ENCODE peak calls at places on chromosomes 6 and 20, in five cellular contexts. H is IMR-90, S is NT2/D1, B is pancreas, D is sigmoid colon. K is an unnamed sample.

GRCh38 chr6:39984051-39984450 is 49.8 kb upstream of the MOCS1 start:
- DNase-seq in D (no peak), B (no peak), S (no peak), H (no peak), K (no peak)

GRCh38 chr6:168626046-168626445 is 185.1 kb downstream of the SMOC2 start:
- DNase-seq in B (no peak), S (no peak), H (no peak), D (peak; percentile 40), K (no peak)

GRCh38 chr6:79818471-79818870 is 128.9 kb downstream of the ELOVL4 start:
- DNase-seq in S (no peak), D (no peak), B (no peak), H (no peak), K (no peak)

GRCh38 chr6:25366785-25367657 is 87.8 kb downstream of the CARMIL1 start:
- DNase-seq in S (no peak), D (no peak), H (no peak), B (no peak), K (no peak)

GRCh38 chr6:3963404-3963803 is 114.2 kb downstream of the FAM50B start:
- DNase-seq in H (no peak), B (no peak), S (no peak), D (no peak), K (no peak)

GRCh38 chr6:133380047-133380446 is 138.9 kb downstream of the EYA4 start:
- DNase-seq in H (no peak), B (no peak), D (no peak), S (no peak), K (no peak)

GRCh38 chr20:53678315-53678989 is 84.8 kb upstream of the ZNF217 start:
- DNase-seq in H (peak; percentile 20), S (no peak), D (no peak), B (no peak), K (no peak)

GRCh38 chr6:106973841-106974336 is 640 bp downstream of the CD24 start:
- DNase-seq in H (no peak), S (no peak), B (peak; percentile 58), D (no peak), K (no peak)

GRCh38 chr20:33370296-33370695 is 31.0 kb downstream of the CDK5RAP1 start:
- DNase-seq in H (no peak), D (no peak), S (no peak), B (no peak), K (no peak)

GRCh38 chr6:17485181-17485580 is 91.8 kb downstream of the CAP2 start:
- DNase-seq in D (no peak), B (no peak), H (no peak), S (no peak), K (no peak)

GRCh38 chr6:117668736-117669135 is 6.5 kb upstream of the NUS1 start:
- DNase-seq in B (no peak), S (no peak), H (no peak), D (no peak), K (no peak)

GRCh38 chr6:155351273-155352129 is 37.2 kb upstream of the TFB1M start:
- DNase-seq in S (no peak), B (no peak), D (no peak), H (no peak), K (no peak)

GRCh38 chr6:65989676-65990075 is 282.6 kb upstream of the EYS start:
- DNase-seq in D (no peak), B (no peak), H (no peak), S (no peak), K (no peak)

GRCh38 chr6:122461885-122462284 is 9.7 kb downstream of the SERINC1 start:
- DNase-seq in D (no peak), B (no peak), H (no peak), S (no peak), K (no peak)

GRCh38 chr6:33981861-33982260 is 164.0 kb downstream of the GRM4 start:
- DNase-seq in H (no peak), S (no peak), D (no peak), B (no peak), K (no peak)

GRCh38 chr6:6798430-6798829 is 209.9 kb downstream of the LY86 start:
- DNase-seq in S (no peak), H (no peak), D (no peak), B (no peak), K (no peak)

GRCh38 chr20:17619351-17620093 is 49.6 kb downstream of the DSTN start:
- DNase-seq in B (peak; percentile 13), H (no peak), D (peak; percentile 61), S (no peak), K (peak; percentile 1)

GRCh38 chr20:18421608-18422007 is 45.2 kb downstream of the DZANK1 start:
- DNase-seq in H (no peak), B (no peak), D (no peak), S (no peak), K (no peak)

GRCh38 chr6:12325872-12326271 is 35.7 kb downstream of the EDN1 start:
- DNase-seq in B (no peak), S (no peak), D (no peak), H (no peak), K (no peak)

GRCh38 chr6:56491606-56492328 is 150.9 kb downstream of the DST start:
- DNase-seq in D (no peak), B (no peak), S (no peak), H (no peak), K (no peak)

GRCh38 chr6:94478178-94479140 is 1059.1 kb upstream of the EPHA7 start:
- DNase-seq in H (no peak), B (no peak), D (no peak), S (no peak), K (peak; percentile 61)

GRCh38 chr6:125658759-125659431 is 90.5 kb upstream of the HEY2 start:
- DNase-seq in B (no peak), S (no peak), H (no peak), D (no peak), K (peak; percentile 74)

GRCh38 chr20:3103369-3104032 is 19.0 kb upstream of the AVP start:
- DNase-seq in H (no peak), D (no peak), S (no peak), B (no peak), K (no peak)

DNA sequence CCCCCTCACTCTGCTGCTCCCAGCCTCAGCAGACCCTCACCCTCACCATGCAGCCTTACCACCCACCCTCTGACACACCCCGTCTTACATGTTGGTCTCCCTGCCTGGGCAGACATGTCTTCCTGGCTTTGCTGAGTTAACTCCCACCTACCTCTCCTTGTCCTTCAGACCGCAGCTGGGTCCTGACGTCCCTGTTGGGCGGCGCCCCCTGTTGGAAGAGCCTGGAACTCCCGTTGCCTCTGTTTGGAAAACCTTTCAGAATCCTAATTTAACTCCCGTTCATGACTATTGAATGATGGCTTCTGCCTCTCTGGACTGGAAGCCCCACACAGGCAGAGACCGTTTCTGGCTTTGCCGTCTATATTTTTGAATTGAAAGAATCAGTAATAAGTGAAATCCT is 245.1 kb downstream of the MYLK4 start:
- DNase-seq in B (no peak), S (peak; percentile 15), D (no peak), H (no peak), K (no peak)
- H3K4me1 ChIP-seq in B (no peaks in the 10 kb centered on the region), S (no peaks in the 10 kb centered on the region), D (no peaks in the 10 kb centered on the region), H (peaks cover 9% of the 10 kb centered on the region), K (no peaks in the 10 kb centered on the region)

GRCh38 chr20:58147628-58148370 is 80.7 kb downstream of the ANKRD60 start:
- DNase-seq in D (no peak), B (no peak), S (no peak), H (no peak), K (no peak)

GRCh38 chr20:58145506-58146080 is 82.9 kb downstream of the ANKRD60 start:
- DNase-seq in S (no peak), D (peak; percentile 38), B (no peak), H (no peak), K (no peak)

GRCh38 chr20:58146081-58146734 is 82.2 kb downstream of the ANKRD60 start:
- DNase-seq in D (peak; percentile 8), B (no peak), H (no peak), S (no peak), K (no peak)

GRCh38 chr20:58148891-58149290 is 79.6 kb downstream of the ANKRD60 start:
- DNase-seq in H (no peak), S (no peak), D (no peak), B (peak; percentile 26), K (no peak)

GRCh38 chr20:58146761-58147160 is 81.7 kb downstream of the ANKRD60 start:
- DNase-seq in S (no peak), B (no peak), H (no peak), D (peak; percentile 21), K (no peak)
- H3K27me3 ChIP-seq in S (no peaks in the 10 kb centered on the region), B (no peaks in the 10 kb centered on the region), H (peaks cover 6% of the 10 kb centered on the region), D (no peaks in the 10 kb centered on the region), K (peaks cover 2% of the 10 kb centered on the region)

GRCh38 chr20:48803522-48804053 is 24.2 kb downstream of the PREX1 start:
- DNase-seq in H (no peak), B (no peak), D (no peak), S (no peak), K (no peak)
- H3K4me1 ChIP-seq in H (no peaks in the 10 kb centered on the region), B (no peaks in the 10 kb centered on the region), D (no peaks in the 10 kb centered on the region), S (peaks cover 8% of the 10 kb centered on the region), K (peaks cover 19% of the 10 kb centered on the region)

DNA sequence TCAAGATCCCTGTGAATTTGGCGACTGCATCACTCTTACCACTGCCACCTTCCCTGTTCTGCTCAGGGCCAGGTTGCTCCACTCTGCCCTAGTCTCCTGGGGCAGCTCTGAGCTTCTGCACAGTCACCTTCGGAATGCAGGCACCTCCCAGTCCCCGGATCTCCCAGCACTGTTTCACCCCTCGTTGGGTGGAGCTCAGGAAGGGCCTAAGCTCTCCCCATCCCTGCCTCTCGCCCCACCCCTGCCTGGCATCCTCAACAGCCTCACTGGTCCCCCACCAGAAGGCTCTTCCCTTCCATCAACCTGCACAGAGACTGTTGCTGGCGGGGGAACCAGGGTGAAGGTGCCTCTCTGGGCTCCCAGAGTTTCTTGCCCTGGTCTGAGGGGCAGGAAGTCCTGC is 46.2 kb downstream of the YTHDF1 start:
- DNase-seq in S (no peak), H (no peak), D (no peak), B (no peak), K (no peak)
- H3K27me3 ChIP-seq in S (peaks cover 50% of the 10 kb centered on the region), H (peaks cover 46% of the 10 kb centered on the region), D (peaks cover 22% of the 10 kb centered on the region), B (peaks cover 4% of the 10 kb centered on the region), K (peaks cover 53% of the 10 kb centered on the region)